ENCODE peak calls at places on chromosomes 2 and 18, in five cellular contexts. B is lower lobe of right lung, X is cardiac muscle cell, W is PC-3, V is GM23338. I is an unnamed sample.

GRCh38 chr2:120587326-120587996 is 148.2 kb upstream of the GLI2 start:
- DNase-seq in B (no peak), X (no peak), W (no peak), V (peak), I (no peak)

GRCh38 chr2:169324581-169325260 is 37.6 kb downstream of the LRP2 start:
- DNase-seq in B (no peak), X (peak), W (peak), V (no peak), I (no peak)

GRCh38 chr2:64466696-64467462 is 12.9 kb downstream of the LGALSL start:
- DNase-seq in B (no peak), X (no peak), W (no peak), V (no peak), I (no peak)

GRCh38 chr2:105400138-105400540 is 1.3 kb upstream of the FHL2 start:
- DNase-seq in B (no peak), X (no peak), W (no peak), V (no peak), I (no peak)

GRCh38 chr2:237025090-237025865 is 60.4 kb upstream of the COPS8 start:
- DNase-seq in B (peak), X (no peak), W (peak), V (no peak), I (peak)

GRCh38 chr2:158845869-158846268 is 50.8 kb downstream of the DAPL1 start:
- DNase-seq in B (no peak), X (no peak), W (no peak), V (peak), I (no peak)

GRCh38 chr18:2985628-2986027 is 27.3 kb downstream of the LPIN2 start:
- DNase-seq in B (no peak), X (no peak), W (peak), V (no peak), I (no peak)

GRCh38 chr2:197599285-197599965 is 76.0 kb downstream of the RFTN2 start:
- DNase-seq in B (no peak), X (no peak), W (peak), V (peak), I (peak)

GRCh38 chr18:51668101-51668500 is 470.6 kb upstream of the MEX3C start:
- DNase-seq in B (peak), X (peak), W (peak), V (peak), I (peak)

GRCh38 chr2:43332653-43333052 is 106.2 kb upstream of the ZFP36L2 start:
- DNase-seq in B (no peak), X (peak), W (no peak), V (no peak), I (no peak)

GRCh38 chr2:45904267-45904921 is 252.9 kb downstream of the PRKCE start:
- DNase-seq in B (no peak), X (no peak), W (no peak), V (no peak), I (no peak)

GRCh38 chr18:24656044-24656443 is 195.6 kb downstream of the HRH4 start:
- DNase-seq in B (no peak), X (no peak), W (no peak), V (no peak), I (no peak)

GRCh38 chr2:162582357-162582798 is 238.4 kb downstream of the GCA start:
- DNase-seq in B (no peak), X (no peak), W (peak), V (no peak), I (no peak)

GRCh38 chr2:43345391-43345813 is 119.0 kb upstream of the ZFP36L2 start:
- DNase-seq in B (no peak), X (peak), W (no peak), V (peak), I (no peak)

GRCh38 chr18:24262097-24262496 is 123.2 kb downstream of the CABYR start:
- DNase-seq in B (no peak), X (no peak), W (no peak), V (no peak), I (peak)

GRCh38 chr2:102449370-102449974 is 23.6 kb upstream of the SLC9A4 start:
- DNase-seq in B (no peak), X (peak), W (peak), V (peak), I (no peak)

DNA sequence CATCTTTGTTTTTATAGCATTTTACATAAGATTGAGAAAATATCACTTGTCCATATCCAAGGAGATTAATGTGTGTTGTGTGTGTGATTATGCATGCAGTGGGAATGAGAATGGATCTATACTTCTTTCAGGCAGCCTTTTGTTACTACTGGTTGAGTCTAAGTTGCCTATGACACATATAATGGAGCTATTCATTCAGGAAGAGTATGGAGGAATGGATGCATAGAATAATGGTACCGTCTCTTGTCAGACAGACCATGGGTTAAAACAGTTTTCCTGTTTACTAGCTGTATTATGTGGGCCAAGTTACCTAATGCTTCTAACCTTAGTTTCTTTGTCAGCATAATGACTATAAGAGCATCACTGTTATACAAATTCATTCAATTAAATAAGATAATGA is 155.4 kb upstream of the KYNU start:
- DNase-seq in B (no peak), X (no peak), W (no peak), V (no peak), I (no peak)
- H3K4me3 ChIP-seq in B (no peak), X (no peak), W (no peak), V (no peak), I (no peak)

GRCh38 chr2:160213511-160213910 is 13.4 kb upstream of the ITGB6 start:
- DNase-seq in B (no peak), X (no peak), W (no peak), V (no peak), I (no peak)
- H3K4me3 ChIP-seq in B (no peak), X (no peak), W (no peak), V (no peak), I (no peak)

DNA sequence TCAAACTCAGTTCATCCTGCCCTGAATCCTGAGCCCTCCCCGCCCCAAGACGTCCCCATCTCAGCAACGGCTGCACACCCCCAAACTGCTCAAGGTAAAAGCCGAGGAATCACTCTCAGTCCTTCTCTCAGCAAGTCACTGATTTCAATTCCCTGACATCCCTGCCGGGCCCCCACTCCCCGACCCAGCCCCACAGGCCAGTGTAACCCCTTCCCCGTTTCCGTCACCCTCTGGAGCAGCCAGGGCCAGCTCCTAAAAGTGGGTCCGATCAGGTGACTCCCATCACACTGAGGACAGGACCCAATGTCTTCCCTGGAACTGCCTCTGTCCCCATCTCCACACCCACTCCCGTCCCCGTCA is 20.5 kb downstream of the SNORC start:
- DNase-seq in B (no peak), X (no peak), W (no peak), V (no peak), I (no peak)
- H3K4me3 ChIP-seq in B (no peak), X (no peak), W (no peak), V (no peak), I (no peak)

GRCh38 chr2:7574385-7574784 is 657.2 kb downstream of the RNF144A start:
- DNase-seq in B (no peak), X (no peak), W (no peak), V (no peak), I (no peak)

GRCh38 chr2:7572460-7572859 is 655.2 kb downstream of the RNF144A start:
- DNase-seq in B (no peak), X (no peak), W (no peak), V (peak), I (no peak)

GRCh38 chr2:7573166-7573845 is 656.1 kb downstream of the RNF144A start:
- DNase-seq in B (no peak), X (no peak), W (no peak), V (no peak), I (no peak)

DNA sequence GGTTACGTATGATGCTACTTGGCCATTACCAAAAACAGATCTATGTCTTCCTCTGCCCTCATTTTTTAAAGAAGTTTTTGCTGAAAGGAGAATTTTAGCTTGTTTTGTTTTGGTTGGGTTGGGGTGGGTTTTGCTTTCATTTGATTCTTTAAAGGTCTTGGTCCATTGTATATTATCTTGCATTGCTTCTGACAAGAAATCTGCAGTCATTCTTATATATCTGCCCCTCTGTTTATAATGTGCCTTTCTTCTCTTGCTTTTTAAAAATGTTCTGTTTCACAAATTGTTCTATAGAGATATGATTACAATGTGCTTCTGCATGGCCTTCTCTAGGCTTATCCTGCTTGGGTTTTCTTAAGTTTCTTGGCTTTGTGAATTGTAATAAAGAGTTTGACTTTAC is 660.6 kb downstream of the RNF144A start:
- DNase-seq in B (no peak), X (no peak), W (no peak), V (no peak), I (no peak)
- H3K4me3 ChIP-seq in B (no peak), X (no peak), W (no peak), V (no peak), I (no peak)

DNA sequence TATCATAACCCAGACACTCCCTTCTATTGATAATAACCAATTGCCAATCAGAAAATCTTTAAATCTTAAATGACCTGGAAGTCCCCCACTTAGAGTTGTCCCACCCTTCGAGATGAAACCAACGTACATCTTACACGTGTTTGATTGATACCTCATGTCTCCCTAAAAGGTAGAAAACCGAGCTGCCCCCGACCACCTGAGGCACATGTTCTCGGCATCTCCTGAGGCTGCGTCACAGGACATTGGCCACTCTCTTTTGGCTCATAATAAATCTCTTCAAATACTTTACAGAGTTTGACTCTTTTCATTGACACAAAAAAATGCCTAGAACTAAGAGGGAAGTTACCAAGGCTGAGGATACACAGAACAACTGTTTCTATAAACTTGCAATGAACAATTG is 190.0 kb downstream of the RTP5 start:
- DNase-seq in B (no peak), X (no peak), W (no peak), V (no peak), I (no peak)
- H3K4me3 ChIP-seq in B (no peak), X (no peak), W (no peak), V (no peak), I (no peak)

GRCh38 chr2:132605236-132606180 is 64.5 kb downstream of the LYPD1 start:
- DNase-seq in B (no peak), X (no peak), W (no peak), V (peak), I (no peak)

GRCh38 chr2:132607407-132607806 is 62.6 kb downstream of the LYPD1 start:
- DNase-seq in B (no peak), X (no peak), W (no peak), V (no peak), I (no peak)

GRCh38 chr2:132604561-132604960 is 65.4 kb downstream of the LYPD1 start:
- DNase-seq in B (no peak), X (no peak), W (no peak), V (no peak), I (no peak)

GRCh38 chr2:132608222-132608795 is 61.7 kb downstream of the LYPD1 start:
- DNase-seq in B (no peak), X (no peak), W (no peak), V (no peak), I (no peak)

DNA sequence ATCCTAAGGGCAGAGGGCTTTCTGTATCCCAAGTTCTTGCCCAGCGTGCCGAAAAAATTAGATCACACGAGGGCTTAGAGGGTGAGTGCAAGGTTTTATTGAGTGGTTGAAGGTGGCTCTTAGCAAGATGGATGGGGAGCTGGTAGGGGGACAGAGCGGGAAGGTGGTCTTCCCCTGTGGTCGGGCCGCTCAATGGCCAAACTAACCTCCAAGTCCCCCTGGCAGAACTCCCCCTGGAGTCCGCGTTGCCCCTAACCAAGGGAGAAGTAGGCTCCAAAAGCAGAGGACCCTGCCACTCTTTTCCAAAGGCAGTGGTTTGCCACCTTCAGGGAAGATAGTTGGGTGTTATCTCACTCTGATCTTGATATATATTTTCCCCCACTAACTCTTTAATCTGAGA is 63.4 kb downstream of the LYPD1 start:
- DNase-seq in B (no peak), X (no peak), W (no peak), V (no peak), I (no peak)
- H3K4me3 ChIP-seq in B (no peak), X (no peak), W (no peak), V (no peak), I (no peak)

I was measured in AG04450.